ENCODE peak calls at places on chromosomes 2 and 18, in seven cellular contexts. S is H9, V is neuronal stem cell, J is mesendoderm, T is mesenchymal stem cell, R is H1, X is trophoblast cell. L is an unnamed sample.

GRCh38 chr18:5197032-5197434 is at the start of gene AKAIN1:
- DNase-seq in R (peak; percentile 79), J (peak; percentile 85), X (peak; percentile 45), T (peak; percentile 25), S (peak; percentile 78), V (peak; percentile 80), L (peak; percentile 18)

GRCh38 chr2:45119855-45120254 is 110.6 kb upstream of the SIX2 start:
- DNase-seq in R (no peak), J (peak; percentile 50), X (peak; percentile 49), T (peak; percentile 58), V (no peak), S (no peak), L (peak; percentile 85)

GRCh38 chr18:32688821-32689220 is 84.0 kb downstream of the KLHL14 start:
- DNase-seq in T (no peak), R (no peak), V (no peak), J (no peak), S (no peak), X (no peak), L (no peak)

GRCh38 chr2:55906993-55907392 is 16.6 kb downstream of the EFEMP1 start:
- DNase-seq in V (no peak), X (no peak), T (no peak), J (no peak), R (no peak), S (no peak), L (no peak)

GRCh38 chr2:241777167-241777685 is 604 bp downstream of the GAL3ST2 start:
- DNase-seq in R (peak; percentile 42), X (no peak), T (no peak), V (no peak), J (no peak), S (no peak), L (no peak)

GRCh38 chr2:223043164-223043941 is 8.6 kb upstream of the KCNE4 start:
- DNase-seq in S (no peak), R (no peak), V (no peak), X (no peak), J (no peak), T (peak; percentile 62), L (no peak)

GRCh38 chr2:42787788-42788477 is 4.5 kb downstream of the HAAO start:
- DNase-seq in J (no peak), S (no peak), T (no peak), X (no peak), V (no peak), R (no peak), L (no peak)

GRCh38 chr2:240958366-240959213 is 39.8 kb upstream of the SNED1 start:
- DNase-seq in T (no peak), J (no peak), S (peak; percentile 18), X (no peak), R (peak; percentile 40), V (no peak), L (no peak)

GRCh38 chr18:8701546-8702118 is 3.7 kb upstream of the MTCL1 start:
- DNase-seq in R (no peak), V (no peak), J (no peak), S (no peak), T (peak; percentile 81), X (no peak), L (peak; percentile 91)

GRCh38 chr2:148042219-148042618 is 21.3 kb downstream of the MBD5 start:
- DNase-seq in X (no peak), S (no peak), T (no peak), J (no peak), R (no peak), V (no peak), L (peak; percentile 20)

GRCh38 chr2:107525420-107525819 is 301.3 kb upstream of the RGPD4 start:
- DNase-seq in V (no peak), X (no peak), J (no peak), R (no peak), S (no peak), T (no peak), L (peak; percentile 18)

GRCh38 chr2:178629463-178629862 is 149.2 kb downstream of the PLEKHA3 start:
- DNase-seq in J (no peak), S (no peak), R (no peak), T (no peak), V (no peak), X (no peak), L (no peak)

GRCh38 chr2:68357608-68358337 is 7.3 kb upstream of the PLEK start:
- DNase-seq in X (peak; percentile 59), T (peak; percentile 52), S (peak; percentile 81), J (peak; percentile 79), R (peak; percentile 56), V (peak; percentile 20), L (peak; percentile 58)

GRCh38 chr18:76923485-76924085 is 101.2 kb downstream of the ZNF236 start:
- DNase-seq in T (peak; percentile 29), S (peak; percentile 65), R (peak; percentile 79), J (peak; percentile 74), X (peak; percentile 26), V (peak; percentile 15), L (peak; percentile 17)

GRCh38 chr2:25042321-25043240 is 705 bp downstream of the EFR3B start:
- DNase-seq in X (peak; percentile 45), S (peak; percentile 38), V (peak; percentile 35), J (peak; percentile 51), T (peak; percentile 59), R (peak; percentile 76), L (peak; percentile 10)

GRCh38 chr2:187942876-187943275 is 348.8 kb upstream of the GULP1 start:
- DNase-seq in V (no peak), X (no peak), J (no peak), S (no peak), T (peak; percentile 38), R (no peak), L (no peak)

GRCh38 chr2:73083886-73084792 is 12.6 kb upstream of the SFXN5 start:
- DNase-seq in X (no peak), T (no peak), R (no peak), J (no peak), V (no peak), S (no peak), L (no peak)

GRCh38 chr2:73759287-73759764 is 20.6 kb downstream of the DUSP11 start:
- DNase-seq in X (no peak), R (no peak), J (no peak), V (no peak), T (no peak), S (no peak), L (peak; percentile 58)

DNA sequence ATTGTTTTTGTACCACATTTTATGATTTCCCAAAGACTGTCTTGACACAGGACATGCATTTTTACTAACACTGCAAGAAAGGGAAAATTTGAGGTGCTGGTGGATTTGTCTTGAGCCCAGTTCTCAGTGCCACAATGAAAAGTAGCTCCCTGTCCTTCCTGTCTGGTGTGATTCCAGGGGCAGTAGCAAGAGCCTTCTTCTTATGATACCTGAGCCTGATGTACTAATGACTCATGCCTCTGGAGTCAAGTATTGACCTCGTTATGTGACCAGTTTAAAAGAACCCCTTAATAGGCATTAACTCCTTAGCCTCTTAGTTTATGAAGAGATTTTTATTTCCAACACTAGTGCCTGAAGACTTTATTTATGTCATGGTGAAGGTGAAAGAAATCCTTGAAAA is 728.6 kb downstream of the SLC4A3 start:
- DNase-seq in T (no peak), R (no peak), S (no peak), V (no peak), J (peak; percentile 5), X (peak; percentile 55), L (peak; percentile 24)
- H3K4ac ChIP-seq in T (no peak overlapping the region), R (no peak overlapping the region), S (no peak overlapping the region), V (no peak overlapping the region), J (no peak overlapping the region), X (no peak overlapping the region), L (no peak overlapping the region)

DNA sequence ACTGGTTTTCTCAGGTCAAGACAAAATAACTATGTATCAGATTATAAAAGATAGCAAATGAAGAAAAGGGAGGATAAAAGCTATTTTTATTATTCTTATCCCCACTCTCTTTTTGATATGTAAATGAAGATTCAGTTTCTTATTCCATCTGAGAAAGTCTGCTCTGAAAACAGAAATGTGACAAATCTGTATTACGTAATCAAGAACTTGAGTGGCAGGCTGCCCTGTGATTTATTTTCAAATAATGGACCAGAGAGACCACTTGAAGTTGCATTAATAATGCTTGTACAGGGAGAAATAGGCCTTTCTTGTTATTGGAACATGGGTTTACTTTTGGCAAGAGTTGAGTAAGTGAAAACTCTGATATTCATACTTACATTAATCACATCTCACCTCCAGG is 727.4 kb downstream of the DPP10 start:
- DNase-seq in S (no peak), R (no peak), J (no peak), V (no peak), X (no peak), T (no peak), L (no peak)
- H3K4ac ChIP-seq in S (no peak overlapping the region), R (no peak overlapping the region), J (no peak overlapping the region), V (no peak overlapping the region), X (no peak overlapping the region), T (no peak overlapping the region), L (no peak overlapping the region)

GRCh38 chr2:129733041-129733440 is 246.4 kb upstream of the RAB6C start:
- DNase-seq in S (no peak), J (no peak), X (no peak), R (no peak), T (no peak), V (no peak), L (no peak)
- H3K4ac ChIP-seq in S (no peak overlapping the region), J (no peak overlapping the region), X (no peak overlapping the region), R (no peak overlapping the region), T (no peak overlapping the region), V (no peak overlapping the region), L (no peak overlapping the region)

GRCh38 chr2:188979730-188980123 is 5.6 kb downstream of the COL3A1 start:
- DNase-seq in X (no peak), T (no peak), S (no peak), J (no peak), V (no peak), R (no peak), L (no peak)

GRCh38 chr2:188986839-188987238 is 12.7 kb downstream of the COL3A1 start:
- DNase-seq in T (no peak), X (peak; percentile 44), J (no peak), V (no peak), R (no peak), S (no peak), L (peak; percentile 51)

GRCh38 chr2:188983427-188984101 is 9.4 kb downstream of the COL3A1 start:
- DNase-seq in X (no peak), V (no peak), J (peak; percentile 41), S (no peak), R (no peak), T (peak; percentile 47), L (peak; percentile 78)

GRCh38 chr2:188984126-188984525 is 10.0 kb downstream of the COL3A1 start:
- DNase-seq in V (no peak), S (no peak), R (no peak), J (peak; percentile 18), T (peak; percentile 55), X (no peak), L (peak; percentile 71)

DNA sequence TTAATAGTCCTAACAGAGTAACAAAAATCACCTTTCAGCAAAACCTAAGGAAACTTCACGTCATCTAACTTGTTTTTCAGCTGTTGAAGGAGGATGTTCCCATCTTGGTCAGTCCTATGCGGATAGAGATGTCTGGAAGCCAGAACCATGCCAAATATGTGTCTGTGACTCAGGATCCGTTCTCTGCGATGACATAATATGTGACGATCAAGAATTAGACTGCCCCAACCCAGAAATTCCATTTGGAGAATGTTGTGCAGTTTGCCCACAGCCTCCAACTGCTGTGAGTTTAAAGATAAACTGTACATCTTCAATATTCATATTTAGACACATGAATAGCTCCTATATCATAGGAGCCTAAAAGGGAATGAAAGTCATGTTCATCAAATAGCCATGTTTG is 10.5 kb downstream of the COL3A1 start:
- DNase-seq in V (no peak), S (no peak), R (no peak), J (no peak), T (peak; percentile 87), X (peak; percentile 94), L (peak; percentile 93)
- H3K4ac ChIP-seq in V (no peak overlapping the region), S (no peak overlapping the region), R (no peak overlapping the region), J (no peak overlapping the region), T (no peak overlapping the region), X (no peak overlapping the region), L (peak overlapping the region; percentile 78)

GRCh38 chr2:182553483-182553882 is 126.6 kb upstream of the PDE1A start:
- DNase-seq in R (no peak), S (no peak), X (peak; percentile 56), T (no peak), J (no peak), V (no peak), L (no peak)
- H3K4ac ChIP-seq in R (no peak overlapping the region), S (no peak overlapping the region), X (no peak overlapping the region), T (no peak overlapping the region), J (no peak overlapping the region), V (no peak overlapping the region), L (no peak overlapping the region)